ENCODE peak calls at places on chromosomes 4 and X, in four cellular contexts. O is body of pancreas, G is HCT116, N is small intestine. C is an unnamed sample.

GRCh38 chr4:12979797-12980196 is 504.3 kb downstream of the RAB28 start:
- DNase-seq in N (no peak), G (no peak), O (no peak), C (no peak)

GRCh38 chr4:184613405-184613804 is 35.8 kb downstream of the CASP3 start:
- DNase-seq in G (no peak), N (no peak), O (no peak), C (no peak)

GRCh38 chrX:96979766-96980165 is 96.1 kb downstream of the RPA4 start:
- DNase-seq in N (no peak), G (no peak), O (no peak), C (no peak)

GRCh38 chr4:48342559-48342878 is 1.2 kb downstream of the SLAIN2 start:
- DNase-seq in N (no peak), G (no peak), O (no peak), C (no peak)

GRCh38 chr4:21554036-21554435 is 394.5 kb downstream of the KCNIP4 start:
- DNase-seq in G (no peak), N (no peak), O (no peak), C (no peak)

GRCh38 chr4:84887824-84888223 is 78.7 kb downstream of the WDFY3 start:
- DNase-seq in O (no peak), G (no peak), N (no peak), C (no peak)

GRCh38 chr4:107258359-107258758 is 222.2 kb upstream of the DKK2 start:
- DNase-seq in O (no peak), N (no peak), G (no peak), C (peak)

GRCh38 chrX:127187095-127187494 is 367.6 kb downstream of the PRR32 start:
- DNase-seq in G (no peak), O (no peak), N (no peak), C (no peak)

GRCh38 chr4:168868044-168868855 is 141.8 kb downstream of the CBR4 start:
- DNase-seq in G (no peak), N (no peak), O (no peak), C (no peak)

GRCh38 chr4:32789026-32789608 is 2068.9 kb downstream of the PCDH7 start:
- DNase-seq in O (no peak), N (no peak), G (no peak), C (peak)

GRCh38 chr4:166323250-166323649 is 450.2 kb downstream of the TLL1 start:
- DNase-seq in N (no peak), G (no peak), O (no peak), C (no peak)

GRCh38 chr4:6489962-6490361 is 17.5 kb upstream of the PPP2R2C start:
- DNase-seq in G (no peak), O (no peak), N (no peak), C (no peak)

GRCh38 chrX:9788908-9789307 is 2.7 kb downstream of the SHROOM2 start:
- DNase-seq in O (peak), N (no peak), G (no peak), C (peak)

GRCh38 chrX:11187001-11187400 is 75.9 kb downstream of the HCCS start:
- DNase-seq in G (no peak), O (no peak), N (no peak), C (peak)

GRCh38 chr4:77015390-77015789 is 60.4 kb downstream of the CCNI start:
- DNase-seq in N (no peak), O (no peak), G (no peak), C (no peak)

GRCh38 chr4:6749340-6750171 is 33.0 kb upstream of the KIAA0232 start:
- DNase-seq in G (peak), O (peak), N (peak), C (no peak)

GRCh38 chr4:127624176-127624575 is 8.6 kb upstream of the INTU start:
- DNase-seq in O (no peak), N (no peak), G (no peak), C (no peak)

GRCh38 chr4:73103799-73104503 is 34.4 kb upstream of the COX18 start:
- DNase-seq in N (peak), O (no peak), G (no peak), C (no peak)

GRCh38 chr4:181418491-181418890 is 824.7 kb upstream of the TENM3 start:
- DNase-seq in G (no peak), N (no peak), O (no peak), C (peak)

GRCh38 chr4:6302869-6303268 is 33.2 kb downstream of the WFS1 start:
- DNase-seq in G (no peak), N (no peak), O (no peak), C (no peak)

GRCh38 chr4:85127653-85128052 is 161.2 kb upstream of the WDFY3 start:
- DNase-seq in G (peak), O (peak), N (no peak), C (peak)

GRCh38 chr4:932713-933070 is 432 bp downstream of the TMEM175 start:
- DNase-seq in O (no peak), N (no peak), G (no peak), C (no peak)

GRCh38 chrX:109847257-109848187 is 114.5 kb upstream of the ACSL4 start:
- DNase-seq in N (peak), O (no peak), G (no peak), C (no peak)

GRCh38 chr4:173171098-173171497 is 2.5 kb downstream of the GALNT7 start:
- DNase-seq in G (no peak), N (peak), O (no peak), C (peak)

GRCh38 chr4:156695163-156695562 is 276.4 kb downstream of the PDGFC start:
- DNase-seq in N (no peak), O (no peak), G (no peak), C (no peak)

GRCh38 chrX:57172544-57172943 is 35.3 kb upstream of the SPIN2A start:
- DNase-seq in O (no peak), N (no peak), G (no peak), C (no peak)

GRCh38 chr4:101039367-101039766 is 308.0 kb downstream of the PPP3CA start:
- DNase-seq in O (no peak), N (peak), G (peak), C (no peak)

GRCh38 chrX:72306851-72307645 is 1.3 kb upstream of the CITED1 start:
- DNase-seq in G (peak), O (peak), N (peak), C (peak)

GRCh38 chr4:113181289-113182007 is 132.0 kb downstream of the ANK2 start:
- DNase-seq in O (no peak), G (no peak), N (no peak), C (peak)

GRCh38 chrX:3252744-3253143 is 93.7 kb downstream of the MXRA5 start:
- DNase-seq in O (no peak), N (no peak), G (no peak), C (no peak)

DNA sequence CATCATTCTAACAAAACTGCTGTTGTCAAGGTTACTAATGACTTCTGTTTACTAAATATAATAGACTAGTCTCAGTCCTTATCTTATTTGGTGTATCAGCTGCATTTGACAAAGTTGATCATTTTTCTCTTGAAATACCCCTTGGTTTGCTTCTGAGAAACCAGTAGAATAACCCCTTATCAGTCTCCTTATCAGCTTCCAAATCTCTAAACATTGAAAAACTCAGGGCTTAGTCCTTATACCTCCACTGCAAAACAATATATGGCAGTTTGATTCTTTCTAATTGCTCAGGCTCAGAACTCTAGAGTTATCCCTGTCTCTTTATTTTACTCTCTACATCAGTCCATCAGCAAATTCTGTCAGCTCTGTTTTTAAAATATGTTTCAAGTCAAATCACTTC is 87.2 kb upstream of the NPNT start:
- DNase-seq in O (no peak), G (no peak), N (no peak), C (no peak)
- H3K4me3 ChIP-seq in O (no peak), G (no peak), N (no peak), C (no peak)

GRCh38 chrX:47573334-47574095 is 8.7 kb upstream of the TIMP1 start:
- DNase-seq in G (no peak), O (peak), N (peak), C (peak)
- H3K4me3 ChIP-seq in G (no peak), O (no peak), N (no peak), C (peak)

GRCh38 chrX:78307665-78308064 is 19.7 kb downstream of the CYSLTR1 start:
- DNase-seq in O (no peak), G (no peak), N (no peak), C (no peak)

GRCh38 chrX:78314561-78314960 is 12.8 kb downstream of the CYSLTR1 start:
- DNase-seq in G (no peak), N (no peak), O (no peak), C (no peak)

GRCh38 chrX:78315745-78316144 is 11.7 kb downstream of the CYSLTR1 start:
- DNase-seq in O (no peak), G (no peak), N (no peak), C (no peak)

GRCh38 chrX:78316310-78316709 is 11.1 kb downstream of the CYSLTR1 start:
- DNase-seq in G (no peak), N (no peak), O (no peak), C (no peak)

GRCh38 chrX:78313526-78313925 is 13.9 kb downstream of the CYSLTR1 start:
- DNase-seq in O (no peak), N (no peak), G (no peak), C (no peak)
- H3K4me3 ChIP-seq in O (no peak), N (no peak), G (no peak), C (no peak)

DNA sequence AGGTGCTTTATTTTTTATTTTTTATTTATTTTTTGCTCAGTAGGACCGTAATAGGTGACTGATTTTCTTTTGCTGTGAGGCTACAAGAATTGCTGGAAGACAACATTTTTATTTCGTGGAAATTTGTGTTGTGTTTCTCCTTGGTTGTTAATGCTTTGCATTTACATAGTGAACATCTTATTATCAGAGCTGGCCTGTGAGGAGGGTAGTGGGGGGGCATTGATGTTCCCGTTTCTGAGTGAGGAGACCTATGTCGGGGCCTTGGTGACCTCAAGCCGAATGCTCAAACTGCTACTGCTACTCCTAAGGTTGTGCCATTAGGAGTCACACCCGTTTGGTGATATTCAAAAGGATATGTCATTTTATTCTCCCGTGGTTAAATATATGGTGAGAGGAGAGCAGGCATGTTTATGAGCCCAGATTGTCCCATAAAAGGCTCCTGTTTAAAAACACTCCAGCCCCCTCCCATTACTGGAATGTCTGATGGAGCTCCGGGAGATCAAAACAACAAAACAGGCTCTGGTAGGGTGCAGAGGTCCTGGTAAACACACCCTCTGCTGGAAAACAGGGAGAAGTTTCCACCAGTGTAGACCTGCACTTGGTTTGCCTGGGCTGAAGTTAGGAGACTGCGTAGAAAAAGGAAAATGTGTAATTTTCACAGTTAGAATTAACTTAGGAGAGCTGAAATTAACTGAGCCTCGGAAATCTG is 5.6 kb downstream of the PDGFRA start:
- DNase-seq in N (no peak), G (no peak), O (no peak), C (no peak)
- H3K4me3 ChIP-seq in N (no peak), G (no peak), O (no peak), C (peak)